ENCODE peak calls at places on chromosomes 16 and 17, in five cellular contexts. L is CD8-positive, alpha-beta T cell; I is stomach; C is right atrium auricular region; K is pancreas. F is an unnamed sample.

GRCh38 chr17:76869878-76870714 is 1.9 kb downstream of the MGAT5B start:
- DNase-seq in L (no peak), I (no peak), C (no peak), K (no peak), F (no peak)

GRCh38 chr16:84925773-84926372 is 85.5 kb downstream of the ZDHHC7 start:
- DNase-seq in L (no peak), I (no peak), C (no peak), K (no peak), F (no peak)

GRCh38 chr17:57215317-57215716 is 41.0 kb upstream of the MSI2 start:
- DNase-seq in L (no peak), I (peak; percentile 30), C (no peak), K (no peak), F (no peak)

GRCh38 chr17:21286066-21286770 is 1.7 kb downstream of the MAP2K3 start:
- DNase-seq in L (no peak), I (peak; percentile 91), C (peak; percentile 99), K (peak; percentile 88), F (peak; percentile 43)

GRCh38 chr16:9971907-9972306 is 210.3 kb downstream of the GRIN2A start:
- DNase-seq in L (no peak), I (no peak), C (no peak), K (no peak), F (no peak)

GRCh38 chr16:53504665-53505064 is 1.7 kb upstream of the AKTIP start:
- DNase-seq in L (no peak), I (no peak), C (no peak), K (no peak), F (no peak)

GRCh38 chr16:58026705-58027340 is 1.3 kb downstream of the MMP15 start:
- DNase-seq in L (no peak), I (peak; percentile 39), C (no peak), K (peak; percentile 47), F (no peak)

GRCh38 chr17:82081966-82082365 is 16.1 kb downstream of the FASN start:
- DNase-seq in L (no peak), I (no peak), C (no peak), K (no peak), F (no peak)

GRCh38 chr17:31310877-31311276 is 3.0 kb downstream of the EVI2B start:
- DNase-seq in L (no peak), I (no peak), C (no peak), K (no peak), F (no peak)

GRCh38 chr16:66551362-66551761 is 1.0 kb upstream of the CKLF start:
- DNase-seq in L (no peak), I (no peak), C (no peak), K (no peak), F (peak; percentile 61)

GRCh38 chr17:39527220-39527813 is 66.0 kb downstream of the CDK12 start:
- DNase-seq in L (no peak), I (no peak), C (no peak), K (no peak), F (no peak)

GRCh38 chr17:66673668-66674276 is 161.1 kb upstream of the CACNG5 start:
- DNase-seq in L (peak; percentile 6), I (peak; percentile 59), C (no peak), K (peak; percentile 25), F (no peak)

GRCh38 chr16:83835972-83836566 is 28.3 kb downstream of the HSBP1 start:
- DNase-seq in L (no peak), I (no peak), C (no peak), K (no peak), F (no peak)

GRCh38 chr17:12133183-12133582 is 112.5 kb downstream of the MAP2K4 start:
- DNase-seq in L (no peak), I (no peak), C (no peak), K (no peak), F (no peak)

GRCh38 chr17:49903523-49903922 is 55.7 kb upstream of the TAC4 start:
- DNase-seq in L (no peak), I (no peak), C (no peak), K (no peak), F (no peak)
- TF ChIP-seq CTCF in L (no peak), I (no peak), C (no peak), K (no peak), F (no peak)

GRCh38 chr17:47733047-47733413 is at the start of gene TBX21:
- DNase-seq in L (peak; percentile 84), I (peak; percentile 74), C (no peak), K (peak; percentile 63), F (peak; percentile 92)
- TF ChIP-seq CTCF in L (peak; percentile 43), I (no peak), C (peak; percentile 46), K (no peak), F (peak; percentile 33)

DNA sequence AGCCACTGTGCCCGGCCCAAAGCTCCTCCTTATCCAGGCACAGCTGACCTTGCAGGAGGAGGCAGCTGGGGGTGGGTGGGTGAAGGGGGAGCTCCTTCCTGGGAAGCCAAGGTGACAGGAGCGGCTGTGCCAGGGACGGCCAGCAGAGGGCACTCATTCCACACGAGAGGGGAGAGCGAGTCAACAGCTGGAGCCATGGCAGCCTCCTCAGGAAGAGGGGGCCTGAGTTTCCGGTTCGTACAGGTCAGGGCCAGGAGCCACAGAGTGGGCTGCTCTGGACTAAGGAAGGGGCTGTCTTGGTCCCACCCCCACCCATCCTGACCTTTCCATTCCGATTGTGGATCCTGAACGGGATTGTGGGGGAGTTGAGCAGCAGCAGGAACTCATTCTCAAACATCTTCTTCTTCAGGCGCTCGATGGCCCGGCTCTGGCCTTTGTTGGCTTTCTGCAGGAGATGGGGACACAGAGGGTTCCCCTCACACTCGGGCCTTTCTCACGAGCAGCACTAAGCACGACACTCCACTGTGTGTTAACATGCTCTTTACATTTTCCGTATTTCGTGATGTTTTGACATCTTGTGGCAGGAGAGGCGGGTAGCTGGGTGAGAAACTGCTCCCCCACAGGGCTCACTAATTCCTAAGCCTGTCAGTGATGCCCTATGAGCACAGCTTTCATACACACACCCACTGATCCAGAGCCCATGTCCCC is 61.6 kb downstream of the TIMM22 start:
- DNase-seq in L (no peak), I (peak; percentile 71), C (no peak), K (no peak), F (no peak)
- TF ChIP-seq CTCF in L (no peak), I (peak; percentile 13), C (peak; percentile 66), K (peak; percentile 34), F (peak; percentile 57)

GRCh38 chr17:64172510-64172909 is 42.6 kb upstream of the ERN1 start:
- DNase-seq in L (no peak), I (no peak), C (no peak), K (no peak), F (no peak)
- TF ChIP-seq CTCF in L (no peak), I (no peak), C (no peak), K (no peak), F (no peak)

GRCh38 chr16:56589141-56590039 is at the start of gene MT3:
- DNase-seq in L (no peak), I (no peak), C (no peak), K (no peak), F (no peak)
- TF ChIP-seq CTCF in L (no peak), I (no peak), C (no peak), K (no peak), F (no peak)

DNA sequence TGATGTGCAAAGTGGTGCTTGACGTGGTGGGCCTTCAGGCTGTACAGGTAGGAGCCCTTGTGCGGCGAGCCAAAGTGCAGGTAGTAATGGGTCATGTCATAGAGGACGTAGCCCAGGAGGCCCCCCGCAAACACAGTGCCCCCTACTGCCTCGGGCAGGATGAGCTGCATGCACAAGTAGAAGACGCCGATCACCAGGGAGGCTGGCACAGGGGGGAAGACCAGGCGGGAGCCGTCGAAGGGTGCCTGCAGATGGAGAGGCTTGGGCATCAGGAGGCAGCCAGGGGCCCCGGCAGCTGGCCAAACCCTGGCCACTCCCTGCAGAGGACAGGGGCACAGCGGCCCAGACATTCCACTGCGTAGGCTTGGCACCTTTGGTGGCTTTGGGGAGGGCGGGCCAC is 15.7 kb upstream of the MLKL start:
- DNase-seq in L (no peak), I (no peak), C (no peak), K (no peak), F (no peak)
- TF ChIP-seq CTCF in L (no peak), I (no peak), C (no peak), K (no peak), F (no peak)

DNA sequence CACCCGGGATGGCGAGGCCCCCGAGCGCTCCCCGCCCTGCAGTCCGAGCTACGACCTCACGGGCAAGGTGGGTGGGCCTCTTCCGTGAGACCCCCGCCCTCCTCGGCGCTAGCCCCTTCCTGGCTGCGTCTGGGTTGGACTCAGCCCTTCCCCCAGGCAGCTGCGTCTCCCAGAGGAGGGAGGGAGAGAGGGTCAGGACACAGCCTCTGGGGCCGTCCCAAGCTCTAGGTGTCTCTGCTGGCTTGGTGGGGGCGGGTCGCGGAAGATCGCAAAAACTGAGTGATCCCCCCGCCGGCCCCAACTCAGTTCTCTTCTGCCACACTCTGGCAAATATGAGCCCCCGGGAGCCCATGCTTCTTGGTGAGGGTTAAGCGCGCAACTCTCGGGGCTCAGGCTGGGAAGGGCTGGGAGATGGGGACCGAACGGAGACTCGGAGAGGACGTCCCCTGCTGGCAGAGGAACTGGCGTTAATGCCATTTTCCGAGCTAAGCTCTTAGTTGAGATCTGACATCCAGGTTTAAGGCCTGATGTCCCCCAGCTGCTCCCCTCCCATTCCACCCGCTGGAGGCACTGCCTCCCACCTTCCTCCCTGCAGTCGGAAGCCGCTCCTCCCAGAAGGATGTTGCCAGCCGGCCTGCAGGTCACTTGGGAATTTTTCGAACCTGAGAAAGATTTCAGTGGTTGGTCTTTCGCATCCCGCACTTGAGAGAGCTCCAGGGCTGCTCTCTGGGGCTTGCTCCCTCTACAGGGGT is 419 bp downstream of the RAB37 start:
- DNase-seq in L (no peak), I (no peak), C (no peak), K (peak; percentile 18), F (peak; percentile 80)
- TF ChIP-seq CTCF in L (peak; percentile 13), I (no peak), C (peak; percentile 46), K (no peak), F (peak; percentile 62)

DNA sequence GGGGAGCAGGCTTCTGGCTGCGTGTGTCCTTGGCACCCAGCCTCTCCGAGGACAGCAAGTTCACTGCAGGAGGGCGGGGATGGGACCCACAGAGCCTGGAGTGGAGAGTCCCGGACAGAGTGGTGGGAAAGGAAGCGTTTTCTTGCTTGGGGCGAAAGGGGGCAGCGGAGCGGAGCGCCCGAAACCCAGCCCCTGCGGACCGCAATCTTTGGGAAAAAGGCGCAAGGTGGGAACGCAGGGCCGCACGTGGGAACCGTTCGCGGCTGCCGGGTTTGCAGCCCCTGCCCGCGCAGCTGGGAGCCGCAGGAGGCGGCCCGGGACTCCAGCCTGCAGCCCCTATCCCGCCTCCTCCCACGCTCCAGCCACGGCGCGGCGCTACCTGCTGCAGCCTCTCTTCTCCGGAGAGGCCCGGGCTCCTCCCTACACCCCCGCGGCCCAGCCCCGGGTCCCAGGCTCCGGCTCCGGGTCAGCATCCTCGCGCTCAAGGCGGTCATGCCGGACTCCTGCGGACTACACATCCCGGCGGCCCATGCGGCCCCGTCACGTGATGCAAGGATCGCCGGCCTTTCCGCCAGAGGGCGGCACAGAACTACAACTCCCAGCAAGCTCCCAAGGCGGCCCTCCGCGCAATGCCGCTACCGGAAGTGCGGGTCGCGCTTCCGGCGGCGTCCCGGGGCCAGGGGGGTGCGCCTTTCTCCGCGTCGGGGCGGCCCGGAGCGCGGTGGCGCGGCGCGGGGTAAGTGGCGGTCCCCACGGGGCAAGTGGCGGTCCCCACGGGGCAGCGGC is at the start of the genes NTHL1 and TSC2:
- DNase-seq in L (peak; percentile 82), I (peak; percentile 97), C (peak; percentile 99), K (peak; percentile 95), F (peak; percentile 99)
- TF ChIP-seq CTCF in L (peak; percentile 39), I (peak; percentile 8), C (peak; percentile 52), K (peak; percentile 18), F (peak; percentile 9)

DNA sequence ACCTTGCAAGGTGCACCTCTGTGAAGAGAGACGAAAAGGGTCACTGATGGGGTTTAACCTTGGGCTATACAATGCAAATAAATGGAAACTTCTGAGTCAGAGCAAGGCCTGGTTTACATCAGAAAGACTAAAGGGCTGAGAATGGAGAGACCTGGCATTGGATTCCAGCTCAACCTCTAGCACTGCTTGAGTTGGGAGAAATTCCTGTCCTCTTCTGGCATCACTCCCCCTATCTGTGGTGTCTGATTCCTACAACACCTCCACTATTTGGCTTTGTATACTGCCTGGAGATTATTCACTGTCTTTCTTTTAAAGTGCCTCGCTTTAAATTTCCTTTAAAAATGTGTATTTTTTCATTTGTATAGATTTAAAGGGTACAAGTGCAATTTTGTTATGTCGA is 68.8 kb downstream of the GPR139 start:
- DNase-seq in L (no peak), I (no peak), C (no peak), K (no peak), F (no peak)
- TF ChIP-seq CTCF in L (no peak), I (no peak), C (no peak), K (no peak), F (no peak)